ENCODE peak calls at places on chromosomes 4 and X, in nine cellular contexts. Q is heart right ventricle; A is hepatocyte; B is HFF-Myc; O is neural crest cell; N is brain microvascular endothelial cell; H is CD8-positive, alpha-beta T cell; S is astrocyte; U is progenitor cell of endocrine pancreas. Y is an unnamed sample.

GRCh38 chrX:68175569-68175968 is 257.7 kb downstream of the OPHN1 start:
- DNase-seq in Q (no peak), A (no peak), B (no peak), O (no peak), N (peak), H (no peak), S (peak), U (no peak), Y (no peak)

GRCh38 chrX:49316085-49316484 is 5.8 kb upstream of the GAGE12J start:
- DNase-seq in Q (no peak), A (no peak), B (no peak), O (no peak), N (no peak), H (no peak), S (no peak), U (no peak), Y (no peak)

GRCh38 chr4:25172964-25173917 is 13.0 kb upstream of the SEPSECS start:
- DNase-seq in Q (no peak), A (peak), B (peak), O (no peak), N (peak), H (no peak), S (peak), U (no peak), Y (peak)

GRCh38 chrX:52990848-52991247 is 32.5 kb upstream of the FAM156A start:
- DNase-seq in Q (no peak), A (no peak), B (no peak), O (no peak), N (no peak), H (no peak), S (peak), U (no peak), Y (no peak)

GRCh38 chrX:5857232-5857631 is 371.4 kb downstream of the NLGN4X start:
- DNase-seq in Q (no peak), A (no peak), B (no peak), O (no peak), N (no peak), H (no peak), S (no peak), U (no peak), Y (no peak)

GRCh38 chr4:128571747-128572146 is 237.8 kb upstream of the JADE1 start:
- DNase-seq in Q (no peak), A (peak), B (peak), O (no peak), N (peak), H (no peak), S (peak), U (no peak), Y (peak)

GRCh38 chr4:77818667-77819408 is at the start of gene CNOT6L:
- DNase-seq in Q (peak), A (peak), B (no peak), O (peak), N (peak), H (peak), S (peak), U (peak), Y (no peak)

GRCh38 chr4:124523816-124524215 is 188.7 kb downstream of the ANKRD50 start:
- DNase-seq in Q (no peak), A (no peak), B (no peak), O (no peak), N (no peak), H (no peak), S (no peak), U (no peak), Y (no peak)

GRCh38 chr4:182085051-182085480 is 158.1 kb upstream of the TENM3 start:
- DNase-seq in Q (no peak), A (no peak), B (no peak), O (no peak), N (peak), H (no peak), S (peak), U (no peak), Y (no peak)

GRCh38 chr4:108619372-108620100 is 840 bp upstream of the RPL34 start:
- DNase-seq in Q (no peak), A (no peak), B (no peak), O (no peak), N (no peak), H (peak), S (no peak), U (no peak), Y (no peak)

GRCh38 chr4:1347410-1347864 is 429 bp downstream of the UVSSA start:
- DNase-seq in Q (peak), A (peak), B (peak), O (peak), N (peak), H (peak), S (peak), U (no peak), Y (no peak)

GRCh38 chrX:118974908-118975671 is 672 bp downstream of the LONRF3 start:
- DNase-seq in Q (peak), A (peak), B (no peak), O (peak), N (no peak), H (peak), S (no peak), U (peak), Y (no peak)

GRCh38 chrX:102659790-102660757 is 8.8 kb downstream of the GPRASP1 start:
- DNase-seq in Q (peak), A (peak), B (peak), O (peak), N (peak), H (peak), S (peak), U (peak), Y (peak)

GRCh38 chr4:163395055-163395454 is 51.4 kb downstream of the NPY5R start:
- DNase-seq in Q (no peak), A (no peak), B (no peak), O (no peak), N (peak), H (no peak), S (peak), U (no peak), Y (no peak)

GRCh38 chr4:59553063-59553738 is 1646.9 kb upstream of the ADGRL3 start:
- DNase-seq in Q (no peak), A (no peak), B (no peak), O (no peak), N (peak), H (no peak), S (peak), U (no peak), Y (no peak)

GRCh38 chrX:44462851-44463250 is 79.8 kb downstream of the FUNDC1 start:
- DNase-seq in Q (no peak), A (no peak), B (no peak), O (no peak), N (peak), H (no peak), S (peak), U (no peak), Y (no peak)

GRCh38 chr4:10006236-10006603 is 15.1 kb downstream of the SLC2A9 start:
- DNase-seq in Q (no peak), A (peak), B (no peak), O (no peak), N (no peak), H (no peak), S (peak), U (no peak), Y (peak)

GRCh38 chr4:40536032-40536431 is 93.6 kb downstream of the RBM47 start:
- DNase-seq in Q (no peak), A (no peak), B (no peak), O (no peak), N (no peak), H (no peak), S (no peak), U (no peak), Y (no peak)

GRCh38 chrX:99914676-99915075 is 495.4 kb downstream of the PCDH19 start:
- DNase-seq in Q (no peak), A (no peak), B (no peak), O (no peak), N (no peak), H (no peak), S (no peak), U (no peak), Y (no peak)

GRCh38 chr4:112766422-112766821 is 129.5 kb downstream of the LARP7 start:
- DNase-seq in Q (no peak), A (peak), B (no peak), O (peak), N (peak), H (no peak), S (no peak), U (no peak), Y (no peak)

GRCh38 chr4:145755802-145756201 is 75.9 kb downstream of the C4orf51 start:
- DNase-seq in Q (no peak), A (no peak), B (no peak), O (no peak), N (peak), H (no peak), S (peak), U (no peak), Y (no peak)

GRCh38 chr4:177879851-177880250 is 437.6 kb upstream of the AGA start:
- DNase-seq in Q (no peak), A (no peak), B (no peak), O (no peak), N (no peak), H (no peak), S (no peak), U (no peak), Y (no peak)

GRCh38 chrX:346034-346813 is 27.6 kb upstream of the GTPBP6 start:
- DNase-seq in Q (no peak), A (no peak), B (no peak), O (no peak), N (no peak), H (no peak), S (no peak), U (no peak), Y (no peak)

GRCh38 chr4:53592686-53593641 is 1.7 kb upstream of the LNX1 start:
- DNase-seq in Q (peak), A (peak), B (no peak), O (no peak), N (no peak), H (no peak), S (peak), U (peak), Y (no peak)

GRCh38 chr4:48258845-48259397 is 10.7 kb downstream of the TEC start:
- DNase-seq in Q (no peak), A (no peak), B (no peak), O (no peak), N (no peak), H (no peak), S (no peak), U (no peak), Y (no peak)

GRCh38 chr4:183118141-183118540 is 19.1 kb downstream of the WWC2 start:
- DNase-seq in Q (no peak), A (no peak), B (no peak), O (no peak), N (no peak), H (no peak), S (peak), U (no peak), Y (no peak)

GRCh38 chrX:10482262-10482661 is 138.1 kb downstream of the MID1 start:
- DNase-seq in Q (peak), A (no peak), B (no peak), O (peak), N (no peak), H (no peak), S (no peak), U (no peak), Y (no peak)

GRCh38 chrX:153443476-153444332 is 2.2 kb downstream of the TREX2 start:
- DNase-seq in Q (no peak), A (no peak), B (no peak), O (no peak), N (no peak), H (no peak), S (no peak), U (no peak), Y (no peak)

GRCh38 chr4:72679666-72680065 is 110.6 kb upstream of the ADAMTS3 start:
- DNase-seq in Q (no peak), A (no peak), B (no peak), O (no peak), N (no peak), H (no peak), S (no peak), U (no peak), Y (no peak)

GRCh38 chr4:114378306-114378903 is 220.2 kb upstream of the UGT8 start:
- DNase-seq in Q (no peak), A (peak), B (peak), O (no peak), N (peak), H (no peak), S (peak), U (no peak), Y (no peak)

GRCh38 chrX:29627833-29628232 is 587.5 kb upstream of the MAGEB2 start:
- DNase-seq in Q (no peak), A (peak), B (no peak), O (no peak), N (peak), H (no peak), S (peak), U (no peak), Y (no peak)

GRCh38 chrX:2484721-2485459 is 15.9 kb downstream of the DHRSX start:
- DNase-seq in Q (peak), A (no peak), B (no peak), O (no peak), N (peak), H (no peak), S (peak), U (no peak), Y (no peak)

GRCh38 chrX:137549846-137550534 is 15.9 kb upstream of the ZIC3 start:
- DNase-seq in Q (no peak), A (no peak), B (no peak), O (no peak), N (no peak), H (no peak), S (no peak), U (no peak), Y (no peak)

GRCh38 chrX:113389846-113390245 is 549.2 kb upstream of the AMOT start:
- DNase-seq in Q (no peak), A (no peak), B (no peak), O (no peak), N (no peak), H (no peak), S (no peak), U (no peak), Y (no peak)

GRCh38 chr4:125085-125820 is 952 bp downstream of the ZNF718 start:
- DNase-seq in Q (peak), A (peak), B (no peak), O (no peak), N (peak), H (no peak), S (peak), U (no peak), Y (peak)

GRCh38 chr4:17366496-17366895 is 145.4 kb downstream of the QDPR start:
- DNase-seq in Q (peak), A (no peak), B (no peak), O (no peak), N (no peak), H (no peak), S (peak), U (no peak), Y (no peak)

GRCh38 chrX:94576367-94577004 is 902.5 kb downstream of the FAM133A start:
- DNase-seq in Q (no peak), A (no peak), B (no peak), O (no peak), N (no peak), H (no peak), S (no peak), U (no peak), Y (no peak)
- TF ChIP-seq CTCF in Q (no peak), A (peak), B (no peak), O (peak), N (no peak), H (no peak), S (no peak), U (peak), Y (no peak)

GRCh38 chrX:131854586-131854985 is 168.5 kb upstream of the STK26 start:
- DNase-seq in Q (no peak), A (no peak), B (no peak), O (no peak), N (no peak), H (no peak), S (no peak), U (no peak), Y (no peak)
- TF ChIP-seq CTCF in Q (no peak), A (peak), B (no peak), O (peak), N (no peak), H (no peak), S (no peak), U (peak), Y (peak)

GRCh38 chr4:157127571-157127970 is 51.6 kb downstream of the GLRB start:
- DNase-seq in Q (no peak), A (no peak), B (no peak), O (no peak), N (no peak), H (no peak), S (no peak), U (no peak), Y (no peak)

DNA sequence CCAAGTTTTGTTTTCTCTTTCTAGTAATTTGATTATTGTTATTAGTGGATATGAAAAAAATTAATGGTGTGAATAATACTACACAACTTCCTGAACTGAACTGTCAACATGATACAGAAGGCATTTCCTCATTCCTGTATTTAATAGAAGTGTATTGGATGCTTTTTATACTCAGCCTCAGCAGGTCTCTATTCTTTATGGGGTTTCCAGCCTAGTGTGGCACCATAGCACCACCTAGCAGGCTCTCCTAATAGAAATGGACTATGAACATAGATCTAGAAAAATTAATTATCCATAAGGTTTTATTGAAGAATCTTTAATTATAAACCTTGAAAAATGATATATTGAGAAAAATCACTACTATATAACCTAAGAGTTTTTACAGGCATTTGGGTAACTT is 52.4 kb downstream of the GLRB start:
- DNase-seq in Q (no peak), A (peak), B (peak), O (no peak), N (peak), H (no peak), S (peak), U (no peak), Y (no peak)
- TF ChIP-seq CTCF in Q (peak), A (peak), B (peak), O (no peak), N (peak), H (no peak), S (peak), U (peak), Y (peak)

GRCh38 chr4:71231073-71231752 is 107.6 kb upstream of the SLC4A4 start:
- DNase-seq in Q (peak), A (peak), B (no peak), O (no peak), N (peak), H (no peak), S (peak), U (no peak), Y (peak)

GRCh38 chr4:71230613-71231012 is 108.2 kb upstream of the SLC4A4 start:
- DNase-seq in Q (no peak), A (no peak), B (no peak), O (no peak), N (no peak), H (no peak), S (no peak), U (no peak), Y (no peak)

GRCh38 chr4:71230258-71230594 is 108.6 kb upstream of the SLC4A4 start:
- DNase-seq in Q (no peak), A (no peak), B (no peak), O (no peak), N (no peak), H (no peak), S (no peak), U (no peak), Y (no peak)

GRCh38 chr4:71231753-71232420 is 106.9 kb upstream of the SLC4A4 start:
- DNase-seq in Q (no peak), A (no peak), B (no peak), O (no peak), N (no peak), H (no peak), S (no peak), U (no peak), Y (no peak)

DNA sequence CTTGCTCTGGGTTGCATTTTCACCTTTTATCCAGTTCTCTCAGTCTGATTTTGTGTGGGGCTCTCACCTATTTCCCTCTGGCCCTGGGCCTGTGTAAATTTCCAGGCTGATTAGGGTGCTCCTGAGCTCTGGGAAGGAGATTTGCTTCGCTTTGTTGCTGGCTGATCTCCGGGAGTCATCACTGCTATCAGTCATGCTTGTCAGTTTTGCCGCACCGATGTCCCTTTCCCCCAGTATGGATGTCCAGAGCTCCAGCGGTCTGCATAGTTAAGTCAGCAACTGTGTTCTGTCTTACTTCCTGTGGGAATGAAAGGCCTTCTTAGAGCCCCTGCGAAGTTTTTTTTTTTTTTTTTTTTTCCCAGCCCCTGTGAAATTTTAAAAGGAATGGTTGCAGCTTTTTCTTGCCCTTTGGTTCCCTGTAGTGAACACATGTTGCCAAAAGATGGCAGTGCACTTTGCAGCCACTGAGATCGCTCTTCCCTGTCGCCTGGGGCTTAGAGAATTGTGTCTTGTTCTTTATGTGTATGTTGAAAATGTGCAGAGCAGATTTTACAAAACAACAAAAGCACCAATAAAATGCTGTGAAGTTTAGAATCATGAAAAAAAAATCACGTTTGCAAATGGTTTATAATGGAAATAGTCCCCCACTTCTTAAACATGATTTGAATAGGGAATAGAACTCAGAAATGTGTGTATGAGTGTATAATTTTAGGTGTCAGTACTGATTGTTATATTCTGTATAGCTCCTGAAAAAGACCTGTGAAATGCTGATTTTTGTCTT is 109.2 kb upstream of the SLC4A4 start:
- DNase-seq in Q (no peak), A (peak), B (no peak), O (peak), N (peak), H (no peak), S (peak), U (no peak), Y (no peak)
- TF ChIP-seq CTCF in Q (peak), A (peak), B (peak), O (peak), N (peak), H (no peak), S (peak), U (peak), Y (peak)